ENCODE peak calls at places on chromosomes 2 and 18, in six cellular contexts. B is endothelial cell of umbilical vein, A is Peyer's patch, O is NB4, P is tibial nerve, S is lower leg skin. Q is an unnamed sample.

GRCh38 chr2:88692187-88692586 is 714 bp downstream of the RPIA start:
- DNase-seq in B (no peak), A (peak; percentile 60), O (peak; percentile 73), P (no peak), S (peak; percentile 23), Q (peak; percentile 7)

GRCh38 chr2:39530423-39530866 is 93.4 kb upstream of the MAP4K3 start:
- DNase-seq in B (peak; percentile 77), A (no peak), O (peak; percentile 44), P (no peak), S (no peak), Q (peak; percentile 78)

GRCh38 chr2:100677611-100678185 is 114.9 kb downstream of the PDCL3 start:
- DNase-seq in B (no peak), A (no peak), O (no peak), P (no peak), S (no peak), Q (no peak)

GRCh38 chr2:9287400-9288059 is 80.9 kb downstream of the ASAP2 start:
- DNase-seq in B (peak; percentile 93), A (no peak), O (peak; percentile 44), P (no peak), S (no peak), Q (peak; percentile 99)

GRCh38 chr2:43426305-43427031 is 169.4 kb downstream of the THADA start:
- DNase-seq in B (peak; percentile 97), A (peak; percentile 52), O (peak; percentile 96), P (no peak), S (peak; percentile 79), Q (peak; percentile 98)

GRCh38 chr2:177772529-177772928 is 300.0 kb downstream of the PDE11A start:
- DNase-seq in B (peak; percentile 60), A (no peak), O (peak; percentile 51), P (no peak), S (no peak), Q (peak; percentile 30)

GRCh38 chr2:27954771-27955384 is 64.3 kb downstream of the BABAM2 start:
- DNase-seq in B (peak; percentile 99), A (no peak), O (peak; percentile 99), P (peak; percentile 22), S (peak; percentile 78), Q (peak; percentile 97)

GRCh38 chr2:234404957-234405356 is 91.9 kb downstream of the ARL4C start:
- DNase-seq in B (peak; percentile 84), A (no peak), O (no peak), P (no peak), S (no peak), Q (no peak)

GRCh38 chr18:35264409-35264808 is 23.6 kb downstream of the ZNF397 start:
- DNase-seq in B (no peak), A (no peak), O (no peak), P (no peak), S (no peak), Q (no peak)

GRCh38 chr18:77524909-77525308 is 275.3 kb downstream of the GALR1 start:
- DNase-seq in B (no peak), A (no peak), O (no peak), P (no peak), S (no peak), Q (no peak)

GRCh38 chr2:8753609-8754008 is 71.8 kb downstream of the ID2 start:
- DNase-seq in B (no peak), A (no peak), O (no peak), P (no peak), S (no peak), Q (no peak)

GRCh38 chr2:20677301-20678176 is 10.6 kb downstream of the GDF7 start:
- DNase-seq in B (peak; percentile 35), A (no peak), O (no peak), P (no peak), S (no peak), Q (no peak)

GRCh38 chr2:121297217-121297830 is 12.3 kb upstream of the TFCP2L1 start:
- DNase-seq in B (peak; percentile 29), A (no peak), O (peak; percentile 49), P (no peak), S (no peak), Q (peak; percentile 17)

GRCh38 chr2:117085256-117085655 is 729.2 kb upstream of the DDX18 start:
- DNase-seq in B (no peak), A (no peak), O (no peak), P (no peak), S (no peak), Q (no peak)

GRCh38 chr2:104658149-104658839 is 195.6 kb upstream of the POU3F3 start:
- DNase-seq in B (no peak), A (no peak), O (peak; percentile 23), P (no peak), S (peak; percentile 72), Q (no peak)

GRCh38 chr2:60094450-60094929 is 459.0 kb downstream of the BCL11A start:
- DNase-seq in B (no peak), A (no peak), O (peak; percentile 31), P (no peak), S (no peak), Q (no peak)

GRCh38 chr2:15041429-15041837 is 408.9 kb downstream of the LRATD1 start:
- DNase-seq in B (no peak), A (no peak), O (no peak), P (peak; percentile 32), S (no peak), Q (peak; percentile 60)

GRCh38 chr2:188997276-188997675 is 23.1 kb downstream of the COL3A1 start:
- DNase-seq in B (no peak), A (no peak), O (no peak), P (no peak), S (no peak), Q (no peak)

GRCh38 chr2:63300835-63301234 is 250.2 kb downstream of the OTX1 start:
- DNase-seq in B (no peak), A (no peak), O (peak; percentile 53), P (no peak), S (no peak), Q (no peak)
- TF ChIP-seq POLR2A in B (no peak), A (no peak), O (no peak), P (no peak), S (no peak), Q (no peak)

DNA sequence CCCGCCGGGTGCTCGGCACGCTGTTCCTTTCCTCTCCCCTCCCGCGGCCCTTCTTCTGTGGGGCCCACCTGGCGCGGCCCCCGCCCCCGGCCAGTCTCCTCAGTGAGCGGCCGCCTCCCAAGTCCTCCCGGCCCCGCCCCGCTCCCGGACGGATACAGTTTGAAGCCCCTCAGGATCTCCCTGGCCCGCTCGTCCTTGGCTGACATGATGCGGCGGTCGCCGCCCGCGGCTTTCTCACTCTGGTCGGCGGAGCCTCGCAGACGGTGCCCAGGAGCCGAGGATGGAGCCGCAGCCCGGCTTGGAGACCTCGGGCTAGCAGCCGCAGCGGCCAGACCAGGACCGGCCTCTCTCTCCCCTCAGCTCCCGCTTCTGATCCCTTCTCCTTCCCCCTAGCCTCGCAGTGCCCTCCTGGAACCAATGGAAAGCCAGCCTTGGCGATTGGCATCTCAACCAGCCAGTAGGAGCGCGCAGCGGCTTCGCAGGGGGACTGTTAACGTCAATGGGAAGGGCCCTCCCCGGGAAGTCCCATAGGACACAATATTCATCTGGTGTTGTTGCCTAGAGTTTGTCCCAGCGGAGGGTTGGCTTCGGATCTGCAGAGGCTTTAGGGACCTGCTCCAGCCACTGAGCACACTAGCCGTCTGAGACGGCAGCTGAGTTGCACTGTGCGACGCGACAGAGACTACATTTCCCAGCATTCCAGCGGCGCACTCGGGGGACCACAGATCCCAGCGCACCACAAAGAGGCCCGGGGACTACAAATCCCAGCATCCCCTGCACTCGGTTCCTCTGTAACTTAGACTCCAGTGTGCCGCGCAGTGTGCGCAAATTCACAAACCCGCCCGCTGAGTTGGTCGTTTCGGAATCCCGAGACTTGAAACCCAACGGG is at the start of gene PDE6D:
- DNase-seq in B (peak; percentile 99), A (peak; percentile 99), O (peak; percentile 99), P (peak; percentile 96), S (peak; percentile 99), Q (peak; percentile 99)
- TF ChIP-seq POLR2A in B (peak; percentile 67), A (peak; percentile 95), O (peak; percentile 50), P (peak; percentile 92), S (no peak), Q (peak; percentile 69)

GRCh38 chr18:69444221-69444620 is 43.5 kb downstream of the DOK6 start:
- DNase-seq in B (no peak), A (no peak), O (no peak), P (no peak), S (no peak), Q (no peak)

DNA sequence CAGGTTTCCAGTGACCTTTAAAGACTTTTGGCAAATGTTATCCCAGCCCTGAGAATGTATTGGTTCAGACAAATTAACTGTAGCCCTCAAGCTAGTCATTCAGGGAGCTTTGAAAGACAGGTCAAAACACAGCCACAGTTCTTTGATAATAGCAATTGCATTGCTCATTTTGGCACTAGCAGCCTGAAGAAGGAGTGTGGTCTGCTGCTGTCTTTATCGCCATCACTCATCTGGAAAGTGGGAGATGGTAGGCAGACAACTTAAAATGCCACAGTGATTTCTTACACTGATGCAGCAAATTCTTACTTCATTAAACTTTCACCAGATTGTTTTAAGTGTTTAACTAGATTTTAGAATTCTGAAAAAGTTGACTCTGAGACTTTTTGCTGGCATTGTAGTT is 47.2 kb downstream of the DOK6 start:
- DNase-seq in B (no peak), A (no peak), O (no peak), P (no peak), S (no peak), Q (no peak)
- TF ChIP-seq POLR2A in B (no peak), A (no peak), O (no peak), P (no peak), S (no peak), Q (no peak)

GRCh38 chr2:152717242-152718046 is at the start of gene PRPF40A:
- DNase-seq in B (peak; percentile 99), A (peak; percentile 99), O (peak; percentile 99), P (peak; percentile 97), S (peak; percentile 99), Q (peak; percentile 98)

GRCh38 chr2:152720794-152721193 is 2.4 kb downstream of the ARL6IP6 start:
- DNase-seq in B (no peak), A (no peak), O (no peak), P (no peak), S (no peak), Q (no peak)

GRCh38 chr2:152718047-152718908 is at the start of gene ARL6IP6:
- DNase-seq in B (peak; percentile 93), A (peak; percentile 97), O (peak; percentile 96), P (peak; percentile 89), S (peak; percentile 94), Q (peak; percentile 84)

GRCh38 chr2:152716805-152717241 is 438 bp downstream of the PRPF40A start:
- DNase-seq in B (no peak), A (no peak), O (peak; percentile 67), P (no peak), S (peak; percentile 23), Q (no peak)

GRCh38 chr2:152718909-152719645 is 657 bp downstream of the ARL6IP6 start:
- DNase-seq in B (no peak), A (no peak), O (peak; percentile 84), P (no peak), S (peak; percentile 65), Q (no peak)
- TF ChIP-seq POLR2A in B (no peak), A (no peak), O (no peak), P (no peak), S (no peak), Q (no peak)

Q was measured in IMR-90.